ENCODE peak calls at places on chromosomes 12 and 14, in six cellular contexts. L, C, I, D, O and T are unnamed samples.

GRCh38 chr14:34211732-34212131 is 250.3 kb downstream of the SPTSSA start:
- DNase-seq in I (peak), D (no peak), O (no peak), C (no peak), L (no peak), T (no peak)

GRCh38 chr14:61566537-61567225 is 128.6 kb upstream of the HIF1A start:
- DNase-seq in D (no peak), I (peak), C (no peak), O (no peak), L (peak), T (peak)

GRCh38 chr12:104499207-104499606 is 42.5 kb downstream of the CHST11 start:
- DNase-seq in I (no peak), C (no peak), L (no peak), O (no peak), D (no peak), T (no peak)

GRCh38 chr12:29783773-29784666 is at the start of gene TMTC1:
- DNase-seq in L (peak), C (peak), I (peak), D (peak), O (peak), T (no peak)

GRCh38 chr14:102236026-102236425 is 68.9 kb downstream of the MOK start:
- DNase-seq in C (no peak), D (no peak), I (no peak), L (no peak), O (no peak), T (no peak)

GRCh38 chr14:20683125-20683895 is 1.1 kb upstream of the RNASE4 start:
- DNase-seq in I (peak), L (peak), C (peak), D (peak), O (peak), T (peak)

GRCh38 chr12:123801573-123802178 is 39.6 kb downstream of the DNAH10 start:
- DNase-seq in D (no peak), C (no peak), O (no peak), L (peak), I (peak), T (no peak)

GRCh38 chr14:102262894-102263462 is 42.0 kb downstream of the MOK start:
- DNase-seq in O (peak), D (peak), L (peak), I (no peak), C (no peak), T (no peak)

GRCh38 chr12:1837541-1838206 is 17.3 kb downstream of the LRTM2 start:
- DNase-seq in L (peak), I (peak), D (no peak), O (no peak), C (no peak), T (no peak)

GRCh38 chr12:111447571-111448265 is 42.0 kb downstream of the SH2B3 start:
- DNase-seq in I (no peak), D (no peak), O (no peak), L (no peak), C (no peak), T (no peak)

GRCh38 chr12:119692410-119692809 is 24.5 kb downstream of the PRKAB1 start:
- DNase-seq in L (peak), I (no peak), D (no peak), O (no peak), C (no peak), T (no peak)

GRCh38 chr14:80764496-80764895 is 177.0 kb downstream of the CEP128 start:
- DNase-seq in O (no peak), L (peak), C (no peak), I (no peak), D (no peak), T (peak)

GRCh38 chr12:96205909-96206308 is 11.7 kb downstream of the ELK3 start:
- DNase-seq in D (no peak), C (no peak), O (no peak), I (no peak), L (no peak), T (no peak)

GRCh38 chr12:97250483-97250882 is 212.1 kb upstream of the RMST start:
- DNase-seq in L (no peak), C (no peak), O (no peak), D (no peak), I (no peak), T (no peak)

GRCh38 chr14:44316647-44317432 is 190.2 kb downstream of the FSCB start:
- DNase-seq in C (no peak), I (peak), O (no peak), L (peak), D (no peak), T (peak)

GRCh38 chr12:44003721-44004120 is 167.8 kb downstream of the TMEM117 start:
- DNase-seq in I (no peak), D (no peak), O (no peak), L (no peak), C (no peak), T (peak)

GRCh38 chr14:75982724-75983358 is 1.0 kb upstream of the TGFB3 start:
- DNase-seq in L (peak), I (peak), O (no peak), D (no peak), C (no peak), T (peak)

GRCh38 chr14:52862652-52863338 is 71.4 kb upstream of the GNPNAT1 start:
- DNase-seq in D (no peak), O (no peak), L (peak), I (peak), C (no peak), T (peak)

GRCh38 chr12:108645686-108646596 is 12.2 kb upstream of the SELPLG start:
- DNase-seq in I (no peak), L (no peak), D (peak), C (no peak), O (no peak), T (no peak)

GRCh38 chr12:54383041-54383609 is 1.4 kb downstream of the ZNF385A start:
- DNase-seq in C (no peak), I (peak), L (peak), O (no peak), D (no peak), T (peak)

GRCh38 chr14:58315606-58316005 is 17.3 kb downstream of the ARID4A start:
- DNase-seq in O (no peak), I (no peak), C (no peak), L (peak), D (no peak), T (no peak)

GRCh38 chr12:34394211-34395055 is 372.1 kb downstream of the ALG10 start:
- DNase-seq in C (no peak), O (no peak), D (peak), I (no peak), L (no peak), T (no peak)

GRCh38 chr12:102917026-102917787 is at the start of gene PAH:
- DNase-seq in C (peak), L (no peak), I (no peak), D (peak), O (peak), T (no peak)

GRCh38 chr12:69949324-69949723 is 124.3 kb downstream of the MYRFL start:
- DNase-seq in D (no peak), O (no peak), L (no peak), C (no peak), I (no peak), T (no peak)

GRCh38 chr12:71610036-71610795 is 53.4 kb downstream of the ZFC3H1 start:
- DNase-seq in D (no peak), L (no peak), I (no peak), C (no peak), O (no peak), T (no peak)

GRCh38 chr14:77313374-77313773 is 7.3 kb downstream of the POMT2 start:
- DNase-seq in O (no peak), L (no peak), C (no peak), D (no peak), I (no peak), T (peak)

GRCh38 chr14:91298576-91298975 is 54.1 kb upstream of the GPR68 start:
- DNase-seq in C (no peak), I (no peak), L (no peak), D (no peak), O (no peak), T (no peak)

GRCh38 chr12:52081263-52081733 is 1.8 kb downstream of the SMIM41 start:
- DNase-seq in D (no peak), O (no peak), I (peak), L (no peak), C (no peak), T (no peak)

GRCh38 chr14:76261371-76261811 is 109.7 kb downstream of the GPATCH2L start:
- DNase-seq in D (no peak), O (no peak), I (no peak), C (no peak), L (peak), T (no peak)

GRCh38 chr14:104749111-104749649 is 3.8 kb upstream of the SIVA1 start:
- DNase-seq in D (no peak), O (no peak), L (peak), I (no peak), C (no peak), T (peak)
- H2BK120ac ChIP-seq in D (no peak), O (no peak), L (peak), I (no peak), C (no peak), T (no peak)

DNA sequence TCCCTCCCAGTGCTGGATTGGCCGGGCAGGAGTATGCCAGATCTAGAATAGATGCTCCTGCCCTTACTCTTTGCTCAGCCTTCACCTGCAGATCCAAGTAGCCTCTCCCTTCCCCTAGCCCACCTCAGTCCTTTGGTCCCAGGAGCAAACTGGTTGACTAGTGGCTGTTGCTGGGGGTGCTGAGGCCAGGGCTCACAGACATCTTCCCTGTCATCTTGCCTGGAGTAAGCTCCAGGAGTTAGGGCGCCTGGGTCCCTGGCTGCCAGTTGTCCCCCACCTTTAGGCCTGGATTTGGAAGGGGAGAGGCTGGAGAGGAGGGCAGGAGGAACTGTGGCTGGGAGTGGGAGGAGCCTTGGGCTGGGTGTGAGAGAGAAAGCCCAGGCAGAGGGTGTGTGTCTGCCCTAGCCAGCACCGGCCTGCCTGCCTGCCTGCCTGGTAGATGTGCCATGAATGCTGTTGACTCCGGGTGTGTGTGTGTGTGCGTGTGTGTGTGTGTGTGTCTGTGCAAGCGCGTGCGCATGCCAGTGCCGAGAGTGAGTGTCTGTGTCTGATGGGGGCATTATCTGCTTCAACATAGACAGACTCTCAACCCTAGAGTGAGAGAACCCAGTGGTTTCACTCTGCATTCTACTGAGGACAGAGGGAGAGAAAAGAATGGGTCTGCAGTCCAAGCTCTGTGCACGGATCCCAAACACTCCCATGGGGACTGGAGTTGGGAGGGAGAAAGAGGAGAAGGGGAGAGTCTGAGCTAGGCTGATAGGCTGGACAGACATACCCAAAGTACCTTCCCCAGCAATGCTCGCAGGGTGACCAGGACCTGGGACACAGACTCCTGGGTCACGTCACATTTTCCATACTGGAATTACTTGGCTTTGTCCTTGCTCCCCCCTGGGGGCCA is 881 bp upstream of the RARG start:
- DNase-seq in L (no peak), I (peak), D (peak), C (no peak), O (no peak), T (peak)
- H2AK5ac ChIP-seq in L (peak), I (no peak), D (no peak), C (peak), O (peak), T (peak)

DNA sequence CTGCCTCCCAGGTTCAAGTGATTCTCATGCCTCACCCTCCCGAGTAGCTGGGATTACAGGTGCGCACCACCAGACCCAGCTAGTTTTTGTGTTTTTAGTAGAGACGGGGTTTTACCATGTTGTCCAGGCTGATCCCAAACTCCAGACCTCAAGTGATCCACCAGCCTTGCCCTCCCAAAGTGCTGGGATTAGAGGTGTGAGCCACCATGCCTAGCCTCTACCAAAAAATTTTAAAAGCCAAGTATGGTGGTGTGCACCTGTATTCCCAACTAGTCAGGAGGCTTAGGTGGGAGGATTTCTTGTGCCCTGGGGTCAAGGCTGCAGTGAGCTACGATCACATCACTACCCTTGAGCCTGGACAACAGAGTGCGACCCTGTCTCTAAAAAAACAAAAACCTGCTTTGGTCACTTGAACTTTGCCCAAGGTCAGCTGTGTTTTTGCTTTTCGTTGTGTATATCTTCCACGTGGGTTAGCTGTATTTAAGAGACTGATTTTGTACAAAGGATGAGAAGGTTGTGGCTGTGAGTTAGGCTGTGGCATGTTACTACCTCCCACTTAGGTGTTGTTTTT is 12.7 kb downstream of the C12orf76 start:
- DNase-seq in I (no peak), O (no peak), D (no peak), C (no peak), L (no peak), T (no peak)
- H4K91ac ChIP-seq in I (no peak), O (no peak), D (no peak), C (no peak), L (no peak), T (no peak)

GRCh38 chr12:6340745-6341438 is 984 bp downstream of the TNFRSF1A start:
- DNase-seq in L (no peak), O (no peak), C (no peak), I (peak), D (no peak), T (peak)
- H2BK120ac ChIP-seq in L (peak), O (peak), C (no peak), I (peak), D (no peak), T (peak)

GRCh38 chr14:56661478-56661877 is 81.9 kb downstream of the TMEM260 start:
- DNase-seq in O (no peak), I (no peak), D (no peak), L (no peak), C (no peak), T (no peak)

GRCh38 chr14:56666294-56666693 is 86.7 kb downstream of the TMEM260 start:
- DNase-seq in L (no peak), C (no peak), D (no peak), O (no peak), I (no peak), T (peak)

GRCh38 chr14:56660677-56661389 is 81.2 kb downstream of the TMEM260 start:
- DNase-seq in I (no peak), L (no peak), D (no peak), O (no peak), C (no peak), T (no peak)

GRCh38 chr14:56666716-56667115 is 87.1 kb downstream of the TMEM260 start:
- DNase-seq in L (peak), C (no peak), I (peak), O (no peak), D (no peak), T (peak)

DNA sequence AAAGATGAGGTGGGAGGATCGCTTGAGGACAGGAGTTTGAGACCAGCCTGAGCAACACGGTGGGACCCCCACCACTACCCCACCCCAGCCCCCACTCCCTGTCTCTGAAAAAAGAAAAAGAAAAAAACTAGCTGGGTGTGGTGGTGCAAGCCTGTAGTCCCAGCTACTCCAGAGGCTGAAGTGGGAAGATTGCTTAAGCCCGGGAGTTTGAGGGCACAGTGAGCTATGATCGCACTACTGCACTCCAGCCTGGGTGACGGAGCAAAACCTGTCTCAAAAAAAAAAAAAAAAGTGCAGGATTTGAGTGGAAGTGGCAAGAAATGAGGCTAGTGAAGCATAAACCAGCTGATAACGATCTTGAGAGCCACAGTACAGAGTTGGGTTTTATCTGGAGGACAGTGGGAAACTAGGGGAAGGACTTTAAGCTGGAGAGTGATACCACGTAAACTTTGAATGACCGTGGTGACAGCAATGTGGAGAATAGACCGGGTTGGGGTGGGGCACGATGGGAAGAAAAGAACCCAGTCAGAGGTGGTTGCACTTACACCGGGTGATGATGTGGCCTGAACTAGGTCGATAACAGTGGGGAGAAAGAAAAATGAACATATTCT is 85.3 kb downstream of the TMEM260 start:
- DNase-seq in I (no peak), C (no peak), D (no peak), L (no peak), O (no peak), T (no peak)
- H2AK5ac ChIP-seq in I (no peak), C (peak), D (no peak), L (no peak), O (no peak), T (no peak)

DNA sequence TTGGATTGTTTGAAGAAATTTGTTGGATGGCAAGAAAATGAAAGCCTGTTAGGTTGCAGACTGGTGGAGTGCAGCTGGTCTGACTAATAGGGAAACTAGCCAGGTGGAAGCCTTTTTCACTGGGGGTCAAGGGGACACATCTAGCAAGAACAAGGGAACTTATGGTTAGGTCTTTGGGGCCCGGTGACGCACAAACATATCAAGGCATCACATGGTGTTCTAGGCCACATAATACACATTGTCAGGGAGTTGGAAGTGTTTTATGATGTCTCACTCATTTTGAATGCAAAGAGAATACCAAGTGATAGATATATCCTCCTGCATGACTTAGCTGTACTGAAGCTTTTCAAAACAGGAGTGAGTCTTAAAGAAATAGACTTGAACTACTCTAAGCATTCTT is 351.2 kb downstream of the KCNH5 start:
- DNase-seq in C (no peak), I (peak), O (no peak), L (peak), D (no peak), T (peak)
- H4K91ac ChIP-seq in C (no peak), I (peak), O (no peak), L (peak), D (no peak), T (no peak)

GRCh38 chr14:93332032-93332852 is 594 bp downstream of the BTBD7 start:
- DNase-seq in O (peak), L (peak), C (no peak), I (peak), D (no peak), T (peak)
- H2BK120ac ChIP-seq in O (no peak), L (no peak), C (no peak), I (peak), D (no peak), T (peak)

GRCh38 chr12:120711411-120711810 is 1.2 kb downstream of the UNC119B start:
- DNase-seq in L (no peak), I (no peak), C (no peak), O (no peak), D (peak), T (no peak)
- H2AK5ac ChIP-seq in L (no peak), I (no peak), C (peak), O (no peak), D (no peak), T (no peak)